ENCODE peak calls at places on chromosomes 1 and 21, in four cellular contexts. V is GM12878, A is K562, M is HepG2. S is an unnamed sample.

GRCh38 chr1:175272361-175272760 is 79.8 kb upstream of the KIAA0040 start:
- DNase-seq in A (no peak), M (no peak), V (no peak), S (no peak)

GRCh38 chr1:240658312-240658975 is 46.5 kb upstream of the GREM2 start:
- DNase-seq in V (no peak), M (no peak), A (no peak), S (no peak)

GRCh38 chr1:17184822-17185484 is 20.0 kb upstream of the PADI1 start:
- DNase-seq in V (no peak), A (no peak), M (no peak), S (no peak)

GRCh38 chr1:34590211-34590623 is 164.6 kb upstream of the GJB5 start:
- DNase-seq in V (peak), M (peak), A (no peak), S (peak)

GRCh38 chr1:91099746-91100621 is 78.1 kb upstream of the ZNF644 start:
- DNase-seq in A (no peak), V (no peak), M (no peak), S (no peak)

GRCh38 chr1:216562383-216562782 is 139.1 kb upstream of the USH2A start:
- DNase-seq in V (no peak), A (no peak), M (no peak), S (no peak)

GRCh38 chr1:89022167-89022959 is at the start of gene GBP3:
- DNase-seq in M (no peak), A (no peak), V (peak), S (no peak)

GRCh38 chr1:53543771-53544695 is 84.8 kb downstream of the DMRTB1 start:
- DNase-seq in V (no peak), M (no peak), A (no peak), S (no peak)

GRCh38 chr1:103106426-103107321 is 1.6 kb downstream of the COL11A1 start:
- DNase-seq in A (no peak), M (peak), V (no peak), S (peak)

GRCh38 chr1:184953600-184954219 is 20.6 kb downstream of the NIBAN1 start:
- DNase-seq in M (no peak), V (no peak), A (no peak), S (no peak)

GRCh38 chr1:188251039-188251438 is 1422.3 kb downstream of the PLA2G4A start:
- DNase-seq in A (no peak), V (no peak), M (no peak), S (no peak)

GRCh38 chr1:156162430-156163037 is 9.1 kb downstream of the SEMA4A start:
- DNase-seq in M (no peak), V (no peak), A (no peak), S (no peak)

GRCh38 chr1:24155011-24155782 is 12.3 kb upstream of the IL22RA1 start:
- DNase-seq in M (peak), A (peak), V (peak), S (no peak)

GRCh38 chr1:228118040-228118439 is 8.9 kb upstream of the MRPL55 start:
- DNase-seq in V (no peak), M (no peak), A (no peak), S (no peak)

GRCh38 chr1:21647431-21648373 is 21.5 kb downstream of the RAP1GAP start:
- DNase-seq in V (no peak), A (peak), M (no peak), S (peak)

GRCh38 chr21:31987696-31988095 is 114.9 kb downstream of the HUNK start:
- DNase-seq in A (no peak), M (no peak), V (no peak), S (no peak)

GRCh38 chr1:64511054-64511453 is 41.1 kb downstream of the CACHD1 start:
- DNase-seq in M (no peak), V (no peak), A (no peak), S (no peak)

GRCh38 chr1:224333309-224333926 is 3.4 kb upstream of the NVL start:
- DNase-seq in M (peak), V (peak), A (peak), S (no peak)

GRCh38 chr1:11706292-11706691 is 14.8 kb downstream of the DRAXIN start:
- DNase-seq in V (no peak), M (no peak), A (no peak), S (no peak)

GRCh38 chr1:11704691-11705475 is 13.4 kb downstream of the DRAXIN start:
- DNase-seq in A (no peak), M (no peak), V (no peak), S (no peak)

GRCh38 chr1:11704226-11704619 is 12.7 kb downstream of the DRAXIN start:
- DNase-seq in M (no peak), V (no peak), A (no peak), S (no peak)

GRCh38 chr1:11708554-11709350 is 17.2 kb downstream of the DRAXIN start:
- DNase-seq in A (no peak), V (no peak), M (no peak), S (no peak)

GRCh38 chr1:11707621-11708276 is 16.2 kb downstream of the DRAXIN start:
- DNase-seq in A (peak), M (peak), V (no peak), S (no peak)
- TF ChIP-seq HDAC6 in A (no peak), M (no peak), V (no peak), S (no peak)

DNA sequence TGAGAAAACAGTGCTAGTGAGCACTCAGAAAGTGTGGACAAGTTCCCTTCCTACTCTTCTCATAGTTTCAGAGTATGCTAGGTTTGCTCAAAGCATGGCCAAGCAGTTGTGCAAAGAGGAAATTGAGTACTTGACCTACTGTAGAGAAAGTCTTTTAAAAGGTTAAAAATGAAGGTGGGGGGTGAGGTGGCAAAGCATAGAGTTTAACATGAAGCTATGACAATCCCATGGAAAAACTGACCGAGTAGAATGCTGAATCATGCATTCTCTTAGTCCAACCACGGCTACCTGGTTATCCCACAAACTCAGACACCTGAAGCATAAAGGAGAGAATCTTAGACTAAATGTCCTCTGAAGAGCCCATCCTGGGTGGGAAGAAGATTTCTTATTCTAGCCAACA is 79.9 kb downstream of the PTPN14 start:
- DNase-seq in M (no peak), A (no peak), V (no peak), S (no peak)
- TF ChIP-seq HDAC6 in M (no peak), A (no peak), V (no peak), S (no peak)

GRCh38 chr21:33861125-33861524 is 54.5 kb downstream of the ATP5PO start:
- DNase-seq in A (no peak), V (no peak), M (no peak), S (no peak)
- TF ChIP-seq HDAC6 in A (no peak), V (no peak), M (no peak), S (no peak)

DNA sequence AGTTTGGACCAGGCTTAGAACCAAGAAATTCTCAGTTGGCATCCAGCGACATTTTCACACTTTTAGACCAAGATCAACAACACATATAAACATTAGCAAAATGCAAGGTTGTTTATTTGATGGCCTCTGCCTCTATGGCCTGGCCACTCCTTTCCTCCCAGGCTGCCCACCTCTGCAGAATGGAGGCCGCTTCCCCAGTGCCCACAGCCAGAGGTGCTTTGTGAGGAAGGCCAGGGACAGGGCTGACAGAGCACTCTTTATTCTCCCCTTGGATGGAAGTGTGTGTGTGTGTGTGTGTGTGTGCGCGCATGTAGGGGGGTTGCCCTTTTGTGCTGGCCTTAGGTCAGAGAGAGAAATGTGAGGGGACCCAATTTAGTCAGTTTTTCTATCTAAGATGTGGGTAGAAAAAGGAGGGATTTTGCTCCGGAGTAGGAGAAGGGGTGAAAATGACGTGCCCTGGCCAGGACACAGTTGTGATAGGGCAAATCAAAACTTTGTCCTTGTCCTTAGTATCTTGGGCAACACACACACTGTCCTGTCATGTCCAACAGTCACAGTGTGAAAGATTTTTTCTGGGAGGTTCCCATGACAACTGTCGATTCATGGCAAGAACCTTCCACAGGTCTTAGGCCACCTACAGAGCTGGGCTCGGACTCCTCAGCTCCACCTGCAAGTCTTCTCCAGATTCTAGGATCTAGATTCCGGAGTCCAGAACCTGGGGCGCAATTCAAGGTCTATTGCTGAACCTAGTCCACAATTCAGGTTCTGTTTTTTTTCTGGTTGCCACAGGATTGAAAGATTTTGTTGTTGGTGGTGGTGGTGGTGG is 104.9 kb upstream of the SLC2A1 start:
- DNase-seq in A (no peak), V (no peak), M (peak), S (no peak)
- TF ChIP-seq HDAC6 in A (no peak), V (no peak), M (no peak), S (no peak)

GRCh38 chr1:9597361-9598315 is 8.9 kb downstream of the TMEM201 start:
- DNase-seq in M (no peak), A (no peak), V (no peak), S (no peak)

GRCh38 chr1:9598316-9598700 is 9.6 kb downstream of the TMEM201 start:
- DNase-seq in A (no peak), V (no peak), M (no peak), S (no peak)

GRCh38 chr1:9595156-9595967 is 6.7 kb downstream of the TMEM201 start:
- DNase-seq in V (no peak), M (no peak), A (no peak), S (no peak)

GRCh38 chr1:9595968-9596340 is 7.2 kb downstream of the TMEM201 start:
- DNase-seq in A (no peak), M (no peak), V (no peak), S (no peak)

DNA sequence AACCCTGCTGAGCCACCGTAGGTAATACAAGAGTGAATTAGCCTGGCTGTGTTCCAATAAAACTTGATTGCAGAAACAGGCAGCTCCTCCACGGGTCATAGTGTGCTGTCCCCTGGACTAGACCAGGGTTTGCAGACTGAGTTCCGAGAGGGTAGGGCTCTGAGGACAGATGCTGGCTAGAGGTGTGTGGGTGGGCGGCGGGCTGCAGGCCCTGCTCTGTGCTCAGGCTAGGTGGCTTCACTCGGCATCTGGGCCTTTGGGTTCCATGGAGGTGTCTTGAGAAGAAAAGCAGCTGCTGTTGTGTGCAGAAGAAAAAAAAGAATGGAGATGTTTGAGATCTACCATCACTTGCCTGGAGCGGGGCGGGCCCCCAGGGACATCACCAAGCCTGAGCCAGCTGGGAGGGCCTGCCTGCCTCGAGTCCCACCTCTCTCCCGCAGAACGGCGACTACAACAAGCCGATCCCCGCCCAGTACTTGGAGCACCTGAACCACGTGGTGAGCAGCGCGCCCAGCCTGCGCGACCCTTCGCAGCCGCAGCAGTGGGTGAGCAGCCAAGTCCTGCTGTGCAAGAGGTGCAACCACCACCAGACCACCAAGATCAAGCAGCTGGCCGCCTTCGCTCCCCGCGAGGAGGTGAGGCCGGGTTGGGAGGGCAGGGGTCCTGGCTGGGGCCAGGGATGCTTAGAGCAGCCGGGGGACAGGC is 7.9 kb downstream of the TMEM201 start:
- DNase-seq in V (no peak), A (no peak), M (no peak), S (no peak)
- TF ChIP-seq HDAC6 in V (no peak), A (no peak), M (no peak), S (no peak)

GRCh38 chr1:241985787-241986186 is 13.1 kb downstream of the MAP1LC3C start:
- DNase-seq in M (peak), A (peak), V (no peak), S (peak)

GRCh38 chr1:241994171-241994570 is 4.7 kb downstream of the MAP1LC3C start:
- DNase-seq in A (no peak), M (no peak), V (no peak), S (no peak)

GRCh38 chr1:241992734-241993133 is 6.2 kb downstream of the MAP1LC3C start:
- DNase-seq in A (no peak), M (no peak), V (no peak), S (no peak)

DNA sequence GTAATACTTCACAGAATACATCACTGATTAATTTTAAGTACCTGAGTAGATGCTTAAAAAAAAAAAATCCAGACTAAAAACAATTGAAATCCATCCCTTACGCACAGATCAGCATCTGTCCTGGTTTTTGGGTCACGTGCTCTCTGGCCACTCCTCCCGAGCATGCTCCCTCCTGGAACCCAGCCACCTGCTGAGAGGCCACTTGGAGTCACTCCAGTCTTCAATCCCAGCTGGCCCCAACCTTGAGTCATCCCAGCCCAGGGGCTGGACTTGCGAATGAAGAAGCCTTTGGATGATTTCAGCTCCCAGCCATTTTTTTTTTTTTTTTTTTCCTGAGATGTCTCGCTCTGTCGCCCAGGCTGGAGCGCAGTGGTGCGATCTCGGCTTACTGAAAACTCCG is 8.9 kb downstream of the MAP1LC3C start:
- DNase-seq in A (peak), M (no peak), V (no peak), S (no peak)
- TF ChIP-seq HDAC6 in A (no peak), M (no peak), V (no peak), S (no peak)

DNA sequence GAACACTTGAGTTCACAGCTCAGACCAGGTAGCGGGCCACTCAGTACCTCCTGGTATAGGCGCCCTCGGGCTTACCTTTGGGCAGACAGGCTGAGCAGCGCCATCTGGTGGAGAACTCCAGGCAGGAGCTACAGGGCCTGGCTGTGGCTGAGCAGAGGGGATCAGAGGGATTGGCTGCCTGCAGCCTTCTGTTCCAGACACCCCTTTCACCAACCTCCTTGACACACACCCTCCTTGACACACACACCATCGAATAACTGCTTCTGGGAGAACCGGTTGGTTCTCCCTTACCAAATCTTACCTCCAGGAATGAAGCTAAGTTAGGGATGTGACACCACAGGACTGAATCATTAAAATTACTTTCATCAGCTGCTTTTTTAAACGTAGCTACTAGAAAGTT is 6.5 kb downstream of the LIN28A start:
- DNase-seq in A (peak), V (no peak), M (peak), S (peak)
- TF ChIP-seq HDAC6 in A (no peak), V (no peak), M (no peak), S (no peak)

GRCh38 chr1:66925944-66926343 is 1.2 kb downstream of the MIER1 start:
- DNase-seq in V (no peak), M (no peak), A (no peak), S (no peak)
- TF ChIP-seq HDAC6 in V (no peak), M (no peak), A (no peak), S (no peak)

GRCh38 chr1:27615346-27616004 is 11.5 kb upstream of the AHDC1 start:
- DNase-seq in M (no peak), V (no peak), A (peak), S (no peak)
- TF ChIP-seq HDAC6 in M (no peak), V (no peak), A (no peak), S (no peak)

GRCh38 chr1:109885589-109885988 is 25.1 kb upstream of the CSF1 start:
- DNase-seq in V (no peak), M (no peak), A (no peak), S (no peak)

GRCh38 chr1:109889094-109889493 is 21.6 kb upstream of the CSF1 start:
- DNase-seq in A (peak), V (no peak), M (no peak), S (no peak)

GRCh38 chr1:109887890-109888289 is 22.8 kb upstream of the CSF1 start:
- DNase-seq in V (no peak), A (no peak), M (no peak), S (no peak)

GRCh38 chr1:109886827-109887226 is 23.8 kb upstream of the CSF1 start:
- DNase-seq in M (no peak), V (no peak), A (no peak), S (no peak)

DNA sequence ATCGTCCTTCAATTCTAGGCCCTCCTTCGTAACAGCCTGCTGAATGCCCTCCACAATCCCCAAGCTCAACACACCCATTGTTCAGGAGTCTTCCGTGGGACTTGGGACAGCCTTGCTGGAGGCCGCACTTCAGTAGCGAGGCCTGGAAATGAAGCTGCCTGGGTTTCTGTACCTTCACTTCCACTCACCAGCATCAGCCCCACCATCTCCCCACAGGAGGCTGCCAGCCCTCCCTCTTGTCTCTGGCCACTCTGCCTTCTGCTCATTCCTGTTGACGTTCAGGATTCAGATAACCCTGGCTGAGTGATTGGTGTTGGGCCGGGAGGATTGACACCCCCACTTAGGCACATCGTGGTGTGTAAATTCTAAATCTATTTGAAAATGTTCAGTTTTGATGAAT is 23.4 kb upstream of the CSF1 start:
- DNase-seq in M (no peak), V (no peak), A (no peak), S (no peak)
- TF ChIP-seq HDAC6 in M (no peak), V (no peak), A (no peak), S (no peak)

S was measured in H1.